ENCODE peak calls at places on chromosomes 13 and 19, in five cellular contexts. N is HepG2, W is K562, E is GM12878, J is SK-N-SH. P is an unnamed sample.

GRCh38 chr13:104314926-104315535 is 1248.8 kb upstream of the SLC10A2 start:
- DNase-seq in J (no peak), W (no peak), E (no peak), N (no peak), P (no peak)

GRCh38 chr13:46603165-46603603 is 50.2 kb downstream of the LRCH1 start:
- DNase-seq in E (no peak), J (no peak), N (peak), W (no peak), P (no peak)

GRCh38 chr13:50798923-50799322 is 44.6 kb downstream of the DLEU7 start:
- DNase-seq in J (no peak), N (no peak), E (no peak), W (no peak), P (no peak)

GRCh38 chr19:52307275-52307674 is 10.3 kb downstream of the ZNF480 start:
- DNase-seq in J (no peak), E (no peak), N (no peak), W (no peak), P (peak)

GRCh38 chr19:19562665-19563347 is 24.7 kb downstream of the CILP2 start:
- DNase-seq in J (no peak), E (no peak), N (no peak), W (no peak), P (peak)

GRCh38 chr19:39941151-39941550 is 6.7 kb upstream of the FCGBP start:
- DNase-seq in W (no peak), E (no peak), N (no peak), J (no peak), P (no peak)

GRCh38 chr13:109389892-109390345 is 396.5 kb downstream of the IRS2 start:
- DNase-seq in N (no peak), J (no peak), W (no peak), E (no peak), P (no peak)

GRCh38 chr19:9941646-9942045 is 5.3 kb upstream of the OLFM2 start:
- DNase-seq in W (no peak), J (no peak), N (no peak), E (no peak), P (no peak)

GRCh38 chr13:111875922-111876321 is 191.0 kb upstream of the SOX1 start:
- DNase-seq in J (no peak), W (no peak), E (no peak), N (no peak), P (no peak)

GRCh38 chr13:46663216-46663615 is 110.2 kb downstream of the LRCH1 start:
- DNase-seq in J (no peak), N (no peak), E (no peak), W (no peak), P (no peak)

GRCh38 chr13:44159633-44160279 is 213.9 kb upstream of the SERP2 start:
- DNase-seq in N (no peak), W (no peak), E (no peak), J (no peak), P (no peak)

GRCh38 chr13:41563501-41564001 is 106.2 kb downstream of the RGCC start:
- DNase-seq in N (peak), J (no peak), E (no peak), W (no peak), P (no peak)

GRCh38 chr13:96475103-96475502 is 385.2 kb downstream of the HS6ST3 start:
- DNase-seq in J (no peak), W (no peak), E (no peak), N (no peak), P (no peak)

GRCh38 chr13:73596382-73596781 is 537.6 kb downstream of the KLF5 start:
- DNase-seq in J (no peak), W (no peak), N (no peak), E (no peak), P (no peak)

GRCh38 chr13:76667551-76667950 is 218.7 kb downstream of the KCTD12 start:
- DNase-seq in W (no peak), N (no peak), J (peak), E (no peak), P (no peak)

GRCh38 chr13:50078512-50079277 is 63.5 kb downstream of the KCNRG start:
- DNase-seq in J (no peak), W (no peak), N (no peak), E (no peak), P (no peak)

GRCh38 chr13:79735228-79735627 is 254.3 kb downstream of the NDFIP2 start:
- DNase-seq in N (no peak), J (no peak), W (no peak), E (no peak), P (no peak)

GRCh38 chr19:14536926-14537692 is 7.7 kb downstream of the TECR start:
- DNase-seq in E (no peak), W (peak), J (peak), N (no peak), P (peak)

GRCh38 chr13:90896022-90896421 is 451.5 kb upstream of the MIR17HG start:
- DNase-seq in N (no peak), E (no peak), J (no peak), W (no peak), P (no peak)

GRCh38 chr13:25065974-25066770 is 29.8 kb upstream of the PABPC3 start:
- DNase-seq in W (no peak), N (no peak), E (no peak), J (no peak), P (no peak)

GRCh38 chr19:956747-957451 is 27.2 kb upstream of the WDR18 start:
- DNase-seq in J (peak), W (no peak), N (no peak), E (no peak), P (no peak)

GRCh38 chr13:41017153-41017552 is 2.0 kb downstream of the ELF1 start:
- DNase-seq in E (no peak), J (no peak), W (no peak), N (no peak), P (no peak)

GRCh38 chr13:75788494-75788991 is 152.4 kb downstream of the LMO7 start:
- DNase-seq in E (no peak), J (no peak), W (no peak), N (no peak), P (no peak)

GRCh38 chr19:4575978-4576933 is 16.8 kb upstream of the SEMA6B start:
- DNase-seq in E (no peak), N (peak), J (peak), W (peak), P (peak)

GRCh38 chr13:61531383-61532065 is 115.9 kb upstream of the PCDH20 start:
- DNase-seq in E (peak), W (no peak), N (no peak), J (no peak), P (no peak)

GRCh38 chr19:40921005-40921897 is 39.2 kb upstream of the CYP2A7 start:
- DNase-seq in N (peak), E (no peak), J (no peak), W (no peak), P (no peak)

GRCh38 chr13:113520571-113520970 is 30.1 kb upstream of the DCUN1D2 start:
- DNase-seq in J (no peak), E (no peak), N (no peak), W (no peak), P (no peak)

GRCh38 chr19:50537769-50538230 is 24.1 kb upstream of the ASPDH start:
- DNase-seq in E (no peak), W (peak), N (peak), J (peak), P (peak)

GRCh38 chr19:50534478-50534877 is 20.8 kb upstream of the ASPDH start:
- DNase-seq in E (no peak), N (no peak), J (no peak), W (no peak), P (no peak)

GRCh38 chr19:50536662-50537305 is 23.1 kb upstream of the ASPDH start:
- DNase-seq in N (no peak), W (no peak), J (no peak), E (no peak), P (no peak)

GRCh38 chr19:50537306-50537685 is 23.6 kb upstream of the ASPDH start:
- DNase-seq in N (no peak), E (no peak), W (no peak), J (no peak), P (no peak)

GRCh38 chr19:50535672-50536071 is 22.0 kb upstream of the ASPDH start:
- DNase-seq in J (no peak), N (no peak), W (no peak), E (no peak), P (no peak)
- H3K4me2 ChIP-seq in J (no peak), N (no peak), W (no peak), E (no peak), P (no peak)

GRCh38 chr19:43532962-43533545 is at the start of gene ZNF575:
- DNase-seq in E (peak), J (peak), N (peak), W (peak), P (peak)

GRCh38 chr19:43534305-43534612 is 1.3 kb downstream of the ZNF575 start:
- DNase-seq in W (no peak), N (no peak), E (no peak), J (no peak), P (no peak)

GRCh38 chr19:43533546-43534304 is 737 bp downstream of the ZNF575 start:
- DNase-seq in N (peak), J (peak), E (no peak), W (peak), P (peak)

GRCh38 chr19:43534811-43535761 is 2.1 kb downstream of the ZNF575 start:
- DNase-seq in E (no peak), J (peak), N (peak), W (no peak), P (peak)

DNA sequence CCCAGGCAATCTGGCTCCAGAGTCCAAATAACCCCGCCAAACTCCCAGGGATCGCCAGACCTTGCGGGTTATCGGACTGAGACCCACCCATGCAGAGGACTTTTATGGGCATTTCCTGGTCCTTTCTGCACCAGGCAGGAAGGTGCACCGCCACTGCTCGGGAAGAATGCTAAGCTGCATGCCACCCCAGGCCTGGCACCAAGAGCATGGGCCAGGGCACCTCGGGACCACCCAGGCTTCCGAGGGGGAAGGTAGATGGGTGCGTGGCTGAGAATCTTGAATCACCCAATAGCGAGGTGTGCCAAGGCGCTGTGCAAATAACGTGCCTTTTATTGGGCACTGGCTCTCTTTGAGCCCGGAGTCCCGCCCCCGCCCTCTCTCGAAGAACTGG is 422 bp upstream of the ZNF575 start:
- DNase-seq in J (peak), N (no peak), E (no peak), W (no peak), P (no peak)
- TF ChIP-seq TAF1 in J (no peak), N (no peak), E (no peak), W (no peak), P (no peak)

DNA sequence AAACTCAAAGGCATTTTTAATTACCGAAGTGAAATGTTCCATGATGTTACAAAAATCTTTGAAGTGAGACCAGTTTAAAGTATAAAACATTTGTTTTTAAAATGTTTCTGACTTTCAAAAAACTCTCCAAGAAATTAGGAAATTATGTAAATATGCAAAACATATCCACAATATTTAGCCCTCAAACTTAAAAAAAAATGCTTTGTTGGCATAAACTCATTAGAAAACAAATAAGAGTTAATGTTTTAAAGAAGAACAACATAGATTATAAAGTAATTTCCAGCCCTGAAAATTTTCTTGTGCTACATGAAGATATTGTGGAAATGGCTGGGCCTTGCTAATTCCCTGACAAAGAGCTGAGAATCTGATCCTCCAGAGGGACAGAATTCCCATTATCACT is 199.7 kb upstream of the STARD13 start:
- DNase-seq in N (no peak), E (no peak), J (no peak), W (no peak), P (no peak)
- H3K4me2 ChIP-seq in N (no peak), E (no peak), J (no peak), W (no peak), P (no peak)

DNA sequence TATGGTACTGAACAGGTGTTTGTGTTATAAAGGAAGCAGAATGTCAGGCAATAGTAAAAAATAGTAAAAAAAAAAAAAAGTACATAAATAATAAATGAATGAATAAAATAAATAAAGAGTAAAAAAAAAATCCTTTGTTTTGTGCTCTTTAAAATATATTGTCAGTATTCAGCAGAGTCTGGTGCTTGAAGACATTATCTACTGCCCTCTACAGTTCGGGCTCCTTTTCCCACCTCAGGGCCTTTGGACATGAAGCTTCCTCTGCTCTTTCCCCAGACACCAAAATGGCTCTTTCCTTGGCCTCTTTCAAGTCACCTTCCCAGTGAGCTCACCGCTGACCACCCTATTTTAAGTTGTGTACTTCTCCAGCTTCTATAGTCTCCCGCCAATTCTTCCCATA is 137.5 kb downstream of the TNFRSF19 start:
- DNase-seq in N (no peak), E (no peak), J (no peak), W (no peak), P (no peak)
- TF ChIP-seq TAF1 in N (no peak), E (no peak), J (no peak), W (no peak), P (no peak)

GRCh38 chr19:33333151-33333550 is 30.8 kb upstream of the CEBPA start:
- DNase-seq in W (no peak), J (no peak), E (no peak), N (no peak), P (no peak)
- H3K4me2 ChIP-seq in W (no peak), J (no peak), E (no peak), N (no peak), P (no peak)

P was measured in H1.